ENCODE peak calls at places on chromosomes 3 and 15, in six cellular contexts. N is EH; D is T follicular helper cell; T is endothelial cell; X is EL; C is activated naive CD8-positive, alpha-beta T cell treated with anti-CD3 and anti-CD28 coated beads for 36 hours. B is an unnamed sample.

GRCh38 chr3:151290673-151291072 is 12.3 kb upstream of the P2RY14 start:
- DNase-seq in N (peak; percentile 42), D (no peak), T (no peak), X (peak; percentile 46), C (no peak), B (no peak)

GRCh38 chr3:13524979-13525669 is 23.8 kb upstream of the FBLN2 start:
- DNase-seq in N (peak; percentile 85), D (no peak), T (no peak), X (no peak), C (no peak), B (no peak)

GRCh38 chr3:109018828-109019227 is 65.1 kb upstream of the GUCA1C start:
- DNase-seq in N (peak; percentile 3), D (no peak), T (no peak), X (peak; percentile 11), C (no peak), B (no peak)

GRCh38 chr15:100229181-100230163 is 112.3 kb downstream of the ADAMTS17 start:
- DNase-seq in N (no peak), D (peak; percentile 9), T (no peak), X (no peak), C (no peak), B (no peak)

GRCh38 chr15:66400351-66400774 is 13.7 kb downstream of the MAP2K1 start:
- DNase-seq in N (peak; percentile 32), D (no peak), T (no peak), X (peak; percentile 18), C (no peak), B (no peak)

GRCh38 chr3:184291044-184291737 is 7.8 kb upstream of the PSMD2 start:
- DNase-seq in N (no peak), D (no peak), T (no peak), X (no peak), C (no peak), B (no peak)

GRCh38 chr3:38843898-38844297 is 27.9 kb upstream of the SCN10A start:
- DNase-seq in N (peak; percentile 76), D (no peak), T (peak; percentile 23), X (peak; percentile 57), C (no peak), B (peak; percentile 62)

GRCh38 chr15:68713874-68714273 is 106.8 kb downstream of the ANP32A start:
- DNase-seq in N (no peak), D (no peak), T (no peak), X (no peak), C (no peak), B (no peak)

GRCh38 chr3:30199096-30199734 is 407.2 kb upstream of the TGFBR2 start:
- DNase-seq in N (peak; percentile 64), D (peak; percentile 37), T (peak; percentile 68), X (peak; percentile 60), C (peak; percentile 48), B (peak; percentile 78)

GRCh38 chr15:94701281-94701985 is 470.1 kb downstream of the MCTP2 start:
- DNase-seq in N (no peak), D (no peak), T (no peak), X (no peak), C (no peak), B (no peak)

GRCh38 chr3:63977893-63978292 is 45.4 kb downstream of the PSMD6 start:
- DNase-seq in N (no peak), D (no peak), T (no peak), X (no peak), C (no peak), B (no peak)

GRCh38 chr3:32872487-32873382 is 54.9 kb downstream of the TRIM71 start:
- DNase-seq in N (peak; percentile 62), D (no peak), T (no peak), X (peak; percentile 17), C (no peak), B (no peak)